ENCODE peak calls at places on chromosomes 11 and 22, in six cellular contexts. Q is EH; U is stimulated activated CD4-positive, alpha-beta T cell treated with anti-CD3 and anti-CD28 coated beads, Interleukin-4, amount 100 ng/mL, for 24 hours; N is activated gamma-delta T cell treated with Interleukin-2 at 50 U/mL for 16 hours; X is GM03348; K is activated CD8-positive, alpha-beta memory T cell treated with anti-CD3 and anti-CD28 coated beads, Interleukin-2, amount 50 U/mL, for 4 hours. D is an unnamed sample.

GRCh38 chr11:72821920-72822799 is 7.9 kb downstream of the ATG16L2 start:
- DNase-seq in X (peak; percentile 96), Q (peak; percentile 86), K (peak; percentile 93), U (peak; percentile 89), N (peak; percentile 88), D (peak; percentile 99)

GRCh38 chr11:35982061-35982460 is 38.2 kb downstream of the LDLRAD3 start:
- DNase-seq in U (no peak), K (no peak), X (no peak), Q (no peak), N (no peak), D (no peak)

GRCh38 chr11:134557571-134558257 is 145.7 kb upstream of the B3GAT1 start:
- DNase-seq in N (no peak), X (no peak), Q (no peak), U (peak; percentile 0), K (no peak), D (no peak)

GRCh38 chr11:73308963-73309960 is 1.2 kb downstream of the ARHGEF17 start:
- DNase-seq in U (no peak), K (no peak), Q (peak; percentile 99), X (peak; percentile 97), N (no peak), D (peak; percentile 95)

GRCh38 chr11:125496465-125496817 is 376 bp upstream of the FEZ1 start:
- DNase-seq in Q (no peak), N (no peak), U (no peak), K (no peak), X (no peak), D (no peak)

GRCh38 chr11:19187880-19188279 is 13.9 kb downstream of the CSRP3 start:
- DNase-seq in N (no peak), Q (no peak), X (no peak), K (no peak), U (no peak), D (no peak)

GRCh38 chr22:39925273-39925672 is 24.4 kb downstream of the GRAP2 start:
- DNase-seq in U (no peak), N (no peak), Q (no peak), X (no peak), K (no peak), D (no peak)

GRCh38 chr11:63142459-63142858 is 1.6 kb downstream of the SLC22A24 start:
- DNase-seq in X (no peak), Q (no peak), N (no peak), U (no peak), K (no peak), D (no peak)

D was measured in AG08396.